ENCODE peak calls at places on chromosomes 16 and 17, in nine cellular contexts. Z is AG04450; S is neuronal stem cell; K is DMS79 treated with DMSO at 0.1 percent for 48 hours; I is neural crest cell; M is head of caudate nucleus; H is activated effector memory CD4-positive, alpha-beta T cell treated with anti-CD3 and anti-CD28 coated beads, Interleukin-2, amount 50 U/mL, for 16 hours; A is endothelial cell; Y is Kasumi-1. O is an unnamed sample.
A peak's percentile ranks its signal among the peaks of the same experiment; 100 is the strongest.

GRCh38 chr17:75476274-75476673 is 19.8 kb downstream of the TMEM94 start:
- DNase-seq in Y (no peak), A (no peak), M (peak; percentile 58), I (peak; percentile 20), H (no peak), Z (peak; percentile 10), K (no peak), S (no peak), O (no peak)

GRCh38 chr17:51817955-51818354 is 340.6 kb downstream of the CA10 start:
- DNase-seq in H (no peak), Y (no peak), I (no peak), A (no peak), S (no peak), Z (no peak), M (no peak), K (no peak), O (no peak)

GRCh38 chr17:28334666-28335200 is 539 bp downstream of the IFT20 start:
- DNase-seq in I (no peak), M (no peak), H (no peak), Y (no peak), K (no peak), Z (no peak), A (no peak), S (no peak), O (no peak)

GRCh38 chr17:19579867-19580565 is 46.4 kb downstream of the SLC47A1 start:
- DNase-seq in Y (no peak), I (peak; percentile 4), H (no peak), Z (no peak), A (peak; percentile 22), M (no peak), S (no peak), K (no peak), O (no peak)

GRCh38 chr17:19736071-19736470 is 12.0 kb downstream of the ALDH3A1 start:
- DNase-seq in Z (no peak), Y (no peak), H (no peak), M (no peak), A (no peak), K (no peak), S (no peak), I (no peak), O (no peak)

GRCh38 chr16:30351586-30352419 is 3.3 kb downstream of the CD2BP2 start:
- DNase-seq in M (peak; percentile 74), Y (no peak), S (no peak), A (no peak), H (peak; percentile 57), K (no peak), I (no peak), Z (peak; percentile 75), O (no peak)

GRCh38 chr17:66509913-66510312 is 207.5 kb downstream of the PRKCA start:
- DNase-seq in K (no peak), A (no peak), Z (no peak), H (no peak), S (no peak), Y (no peak), M (no peak), I (no peak), O (no peak)

GRCh38 chr17:44916059-44916780 is 920 bp upstream of the GFAP start:
- DNase-seq in S (peak; percentile 51), I (no peak), K (no peak), Y (no peak), Z (no peak), H (no peak), A (no peak), M (no peak), O (no peak)

GRCh38 chr17:79018045-79018695 is 5.8 kb upstream of the C1QTNF1 start:
- DNase-seq in A (no peak), I (no peak), M (no peak), Z (no peak), Y (no peak), H (no peak), K (no peak), S (no peak), O (no peak)

GRCh38 chr16:477287-477686 is 50.2 kb upstream of the CAPN15 start:
- DNase-seq in H (no peak), I (no peak), K (no peak), Z (no peak), A (peak; percentile 16), S (no peak), Y (no peak), M (no peak), O (no peak)

GRCh38 chr17:75574404-75575093 is 13.1 kb upstream of the MYO15B start:
- DNase-seq in M (no peak), H (no peak), Y (no peak), Z (no peak), S (no peak), A (no peak), I (no peak), K (no peak), O (no peak)

GRCh38 chr17:16980813-16981731 is 9.2 kb upstream of the TNFRSF13B start:
- DNase-seq in K (no peak), S (no peak), H (no peak), I (no peak), M (no peak), Y (no peak), Z (no peak), A (no peak), O (no peak)

GRCh38 chr17:76139801-76140660 is 1.0 kb downstream of the FOXJ1 start:
- DNase-seq in K (no peak), Y (no peak), M (no peak), A (peak; percentile 61), S (no peak), Z (no peak), I (no peak), H (peak; percentile 72), O (peak; percentile 76)

GRCh38 chr17:34542700-34543336 is 36.6 kb upstream of the TMEM132E start:
- DNase-seq in H (peak; percentile 81), S (peak; percentile 64), Z (no peak), I (peak; percentile 58), M (peak; percentile 59), Y (peak; percentile 18), A (peak; percentile 65), K (no peak), O (peak; percentile 35)

GRCh38 chr16:15949210-15950166 is at the start of gene ABCC1:
- DNase-seq in M (peak; percentile 33), A (peak; percentile 23), Y (no peak), I (peak; percentile 18), S (peak; percentile 48), Z (no peak), H (peak; percentile 85), K (no peak), O (peak; percentile 74)

GRCh38 chr17:29179232-29180036 is 764 bp downstream of the MYO18A start:
- DNase-seq in K (peak; percentile 62), A (peak; percentile 53), Z (no peak), Y (peak; percentile 4), H (peak; percentile 62), S (peak; percentile 67), I (peak; percentile 25), M (peak; percentile 43), O (no peak)

GRCh38 chr17:8123695-8124349 is at the start of gene HES7:
- DNase-seq in Y (no peak), Z (no peak), H (peak; percentile 64), I (peak; percentile 16), A (no peak), M (no peak), K (peak; percentile 7), S (peak; percentile 51), O (no peak)

GRCh38 chr17:50316016-50316587 is 29.8 kb upstream of the XYLT2 start:
- DNase-seq in S (no peak), Z (no peak), I (no peak), Y (no peak), M (no peak), A (no peak), K (peak; percentile 93), H (peak; percentile 25), O (no peak)

GRCh38 chr16:62543516-62543915 is 507.3 kb upstream of the CDH8 start:
- DNase-seq in Y (no peak), H (no peak), S (no peak), I (no peak), A (no peak), M (no peak), K (no peak), Z (no peak), O (no peak)

GRCh38 chr17:74354561-74354960 is 7.1 kb downstream of the BTBD17 start:
- DNase-seq in Z (no peak), A (no peak), M (no peak), S (no peak), Y (no peak), H (no peak), I (no peak), K (no peak), O (no peak)

GRCh38 chr17:58310511-58311428 is 17.8 kb downstream of the TSPOAP1 start:
- DNase-seq in M (peak; percentile 28), K (no peak), S (no peak), H (no peak), A (peak; percentile 3), Y (no peak), Z (no peak), I (no peak), O (no peak)

O was measured in stimulated activated naive CD8-positive, alpha-beta T cell treated with anti-CD3 and anti-CD28 coated beads, Interleukin-15, amount 100 ng/mL, for 72 hours.